ENCODE peak calls at places on chromosome 13, in four cellular contexts. V is upper lobe of left lung, H is esophagus muscularis mucosa, L is cardiac muscle cell. X is an unnamed sample. For H3K9me3, the result is how much of the 10 kb centered on the place peaks cover.

GRCh38 chr13:79724348-79725103 is 243.6 kb downstream of the NDFIP2 start:
- DNase-seq in L (peak), H (no peak), V (no peak), X (no peak)

GRCh38 chr13:46745062-46745461 is 51.9 kb downstream of the ESD start:
- DNase-seq in L (no peak), H (no peak), V (no peak), X (no peak)

GRCh38 chr13:47853236-47853635 is 147.8 kb downstream of the SUCLA2 start:
- DNase-seq in V (no peak), L (no peak), H (no peak), X (no peak)

GRCh38 chr13:76848596-76848995 is 37.6 kb downstream of the KCTD12 start:
- DNase-seq in H (no peak), L (no peak), V (no peak), X (peak)

GRCh38 chr13:101451641-101452040 is 834 bp upstream of the ITGBL1 start:
- DNase-seq in V (no peak), L (no peak), H (no peak), X (no peak)

GRCh38 chr13:43087960-43088580 is 64.7 kb downstream of the DNAJC15 start:
- DNase-seq in H (no peak), V (no peak), L (no peak), X (no peak)

GRCh38 chr13:102236341-102236740 is 165.5 kb downstream of the FGF14 start:
- DNase-seq in H (no peak), L (no peak), V (no peak), X (no peak)

GRCh38 chr13:35714588-35714987 is 238.1 kb upstream of the MAB21L1 start:
- DNase-seq in V (peak), L (no peak), H (no peak), X (no peak)

GRCh38 chr13:25659091-25659502 is 287.3 kb downstream of the ATP8A2 start:
- DNase-seq in H (no peak), V (no peak), L (no peak), X (no peak)

GRCh38 chr13:111323549-111323948 is 3.1 kb downstream of the TEX29 start:
- DNase-seq in L (no peak), V (no peak), H (no peak), X (peak)

GRCh38 chr13:87498681-87499080 is 172.5 kb upstream of the SLITRK5 start:
- DNase-seq in V (no peak), H (no peak), L (peak), X (no peak)

GRCh38 chr13:110571897-110572777 is 10.6 kb upstream of the RAB20 start:
- DNase-seq in L (no peak), V (no peak), H (no peak), X (peak)

GRCh38 chr13:23741879-23742510 is 147.2 kb downstream of the MIPEP start:
- DNase-seq in L (no peak), V (no peak), H (no peak), X (no peak)

GRCh38 chr13:77265336-77265735 is 61.6 kb downstream of the MYCBP2 start:
- DNase-seq in H (no peak), V (no peak), L (no peak), X (no peak)

GRCh38 chr13:75318138-75318833 is 163.7 kb downstream of the TBC1D4 start:
- DNase-seq in H (no peak), V (no peak), L (no peak), X (no peak)

GRCh38 chr13:99354371-99354951 is 47.3 kb upstream of the GPR183 start:
- DNase-seq in H (peak), L (no peak), V (no peak), X (no peak)

GRCh38 chr13:33051632-33052031 is 35.4 kb downstream of the KL start:
- DNase-seq in V (no peak), H (no peak), L (no peak), X (no peak)

GRCh38 chr13:72295173-72295572 is 428.2 kb upstream of the DACH1 start:
- DNase-seq in V (no peak), L (no peak), H (no peak), X (no peak)

GRCh38 chr13:45249662-45250061 is 48.8 kb upstream of the KCTD4 start:
- DNase-seq in L (no peak), H (no peak), V (no peak), X (no peak)

GRCh38 chr13:87887459-87888123 is 216.4 kb downstream of the SLITRK5 start:
- DNase-seq in V (no peak), H (no peak), L (no peak), X (no peak)

GRCh38 chr13:97122381-97122996 is 99.6 kb upstream of the MBNL2 start:
- DNase-seq in L (no peak), H (no peak), V (no peak), X (no peak)

GRCh38 chr13:71320452-71320851 is 546.6 kb downstream of the DACH1 start:
- DNase-seq in H (no peak), V (no peak), L (peak), X (no peak)

GRCh38 chr13:60838581-60838980 is 441.6 kb downstream of the TDRD3 start:
- DNase-seq in V (no peak), H (no peak), L (no peak), X (no peak)

GRCh38 chr13:98496239-98496668 is 80.7 kb downstream of the STK24 start:
- DNase-seq in V (peak), H (no peak), L (no peak), X (no peak)

DNA sequence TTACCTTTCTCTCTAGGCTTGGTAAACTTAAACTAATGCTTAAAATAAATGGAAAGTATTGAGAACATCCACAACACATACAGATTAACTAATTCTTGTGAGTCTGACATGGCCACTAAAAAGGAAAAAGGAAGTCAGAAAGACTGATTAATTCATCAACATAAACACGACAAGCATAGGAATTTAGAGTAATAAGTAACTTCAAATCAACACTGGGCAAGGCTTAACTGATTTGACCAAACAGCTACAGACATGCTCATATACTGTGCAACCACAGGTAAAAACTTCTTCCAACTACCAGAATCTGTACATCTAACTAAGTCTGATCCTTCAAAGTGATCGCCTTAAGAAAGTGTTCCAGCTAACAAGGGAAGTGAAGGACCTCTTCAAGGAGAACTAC is 20.5 kb downstream of the UGGT2 start:
- DNase-seq in V (no peak), H (no peak), L (no peak), X (no peak)
- H3K9me3 ChIP-seq in V (under half), H (under half), L (under half), X (under half)

GRCh38 chr13:27128825-27129627 is 42.6 kb downstream of the USP12 start:
- DNase-seq in H (no peak), V (no peak), L (no peak), X (no peak)

GRCh38 chr13:27130223-27131015 is 41.2 kb downstream of the USP12 start:
- DNase-seq in H (no peak), V (no peak), L (no peak), X (no peak)

GRCh38 chr13:27124571-27124970 is 47.0 kb downstream of the USP12 start:
- DNase-seq in V (no peak), H (no peak), L (no peak), X (no peak)

GRCh38 chr13:27125357-27126282 is 46.0 kb downstream of the USP12 start:
- DNase-seq in L (peak), H (no peak), V (peak), X (no peak)

GRCh38 chr13:27126877-27127276 is 44.7 kb downstream of the USP12 start:
- DNase-seq in L (no peak), V (no peak), H (no peak), X (no peak)
- H3K9me3 ChIP-seq in L (under half), V (under half), H (under half), X (under half)

GRCh38 chr13:113393226-113393571 is 29.3 kb upstream of the GRTP1 start:
- DNase-seq in L (no peak), H (no peak), V (peak), X (no peak)

GRCh38 chr13:113383089-113383488 is 19.2 kb upstream of the GRTP1 start:
- DNase-seq in V (no peak), H (no peak), L (no peak), X (no peak)

GRCh38 chr13:113390874-113391497 is 27.1 kb upstream of the GRTP1 start:
- DNase-seq in L (no peak), V (no peak), H (no peak), X (no peak)

DNA sequence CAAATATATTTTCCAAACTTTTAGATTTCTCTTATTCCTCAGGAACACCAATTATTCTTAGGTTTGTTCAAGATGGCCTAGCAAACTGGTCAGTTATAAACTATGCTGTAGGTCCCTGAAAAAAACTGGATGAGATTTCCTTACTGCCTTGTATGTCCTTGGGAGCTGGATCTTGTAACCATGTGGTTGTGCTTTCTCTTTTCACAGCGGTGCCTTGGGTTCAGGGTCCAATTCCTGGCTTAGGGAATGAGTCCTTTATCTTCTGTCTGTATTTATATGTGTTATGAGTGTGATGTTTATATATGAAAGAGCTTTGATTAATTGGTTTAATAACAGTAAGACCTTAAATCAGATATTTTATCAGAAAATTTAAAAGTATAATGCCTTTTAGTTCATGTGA is 23.5 kb upstream of the GRTP1 start:
- DNase-seq in H (no peak), L (no peak), V (no peak), X (no peak)
- H3K9me3 ChIP-seq in H (under half), L (under half), V (under half), X (under half)

GRCh38 chr13:27601771-27602170 is 18.6 kb downstream of the LNX2 start:
- DNase-seq in H (no peak), L (no peak), V (no peak), X (no peak)
- H3K9me3 ChIP-seq in H (under half), L (under half), V (under half), X (under half)